ENCODE peak calls at places on chromosome 10, in four cellular contexts. T, V, R and G are unnamed samples.

GRCh38 chr10:22369433-22370072 is 24.3 kb downstream of the SPAG6 start:
- DNase-seq in R (no peak), T (peak), V (no peak), G (no peak)

GRCh38 chr10:79483948-79484347 is 28.4 kb upstream of the EIF5AL1 start:
- DNase-seq in T (no peak), R (no peak), V (no peak), G (no peak)

GRCh38 chr10:97810476-97810875 is 38.7 kb upstream of the SFRP5 start:
- DNase-seq in T (no peak), V (peak), R (no peak), G (no peak)

GRCh38 chr10:96092999-96093767 is 36.9 kb upstream of the ZNF518A start:
- DNase-seq in V (peak), T (no peak), R (no peak), G (no peak)

GRCh38 chr10:32005050-32005449 is 51.2 kb downstream of the KIF5B start:
- DNase-seq in V (peak), T (peak), R (peak), G (no peak)

GRCh38 chr10:47381427-47382379 is 2.4 kb downstream of the ZNF488 start:
- DNase-seq in T (no peak), V (no peak), R (no peak), G (no peak)

GRCh38 chr10:70693619-70694286 is 21.4 kb downstream of the ADAMTS14 start:
- DNase-seq in V (no peak), R (no peak), T (peak), G (no peak)

GRCh38 chr10:42491001-42491592 is 147.3 kb downstream of the ZNF33B start:
- DNase-seq in T (peak), V (no peak), R (no peak), G (no peak)

GRCh38 chr10:119306514-119306951 is 99.2 kb downstream of the GRK5 start:
- DNase-seq in V (no peak), R (peak), T (peak), G (no peak)

GRCh38 chr10:29372920-29373319 is 84.0 kb downstream of the LYZL1 start:
- DNase-seq in T (peak), R (no peak), V (no peak), G (no peak)

GRCh38 chr10:51508156-51508555 is 191.2 kb downstream of the CSTF2T start:
- DNase-seq in V (no peak), T (no peak), R (no peak), G (no peak)
- TF ChIP-seq POLR2AphosphoS5 in V (no peak), T (no peak), R (no peak), G (no peak)

DNA sequence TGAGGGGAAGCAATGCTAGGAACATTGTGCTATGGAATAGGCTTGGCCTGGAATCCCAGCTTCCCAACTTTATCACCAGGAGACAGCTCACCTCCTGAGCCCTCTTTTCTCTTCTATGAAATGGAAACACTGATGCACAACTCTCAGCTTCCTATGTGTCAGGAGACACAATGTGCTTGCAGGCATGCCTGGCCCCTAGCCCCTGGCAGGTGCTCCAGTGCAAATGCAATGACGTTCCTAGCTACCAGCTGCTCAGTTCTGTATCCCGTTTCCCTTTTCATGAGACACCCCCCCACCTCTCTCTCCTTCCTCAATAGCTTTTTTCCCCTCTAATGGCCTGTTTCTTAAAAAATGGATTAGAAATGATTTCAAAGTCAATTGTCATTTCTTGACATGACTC is 30.7 kb downstream of the HABP2 start:
- DNase-seq in T (no peak), V (no peak), R (no peak), G (no peak)
- TF ChIP-seq ATF2 in T (no peak), V (no peak), R (no peak), G (no peak)

DNA sequence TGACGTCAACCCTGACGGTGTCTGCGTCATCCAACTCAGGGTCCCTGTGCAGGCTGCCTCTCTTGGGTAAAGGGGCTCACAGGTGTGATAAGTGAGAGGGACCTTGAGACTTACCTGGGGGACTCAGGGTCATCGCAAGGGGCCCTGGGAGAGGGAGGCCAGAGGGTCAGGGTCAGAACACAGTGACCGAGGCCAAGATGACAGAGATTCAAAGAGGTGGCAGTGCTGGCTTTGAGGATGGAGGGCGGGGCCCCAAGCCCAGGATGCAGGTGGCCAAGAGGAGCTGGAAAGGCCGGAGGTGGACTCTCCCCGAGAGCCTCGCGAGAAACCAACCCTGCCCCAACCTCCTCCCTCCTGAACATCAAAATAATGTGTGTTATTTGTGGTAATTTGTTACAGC is 165.2 kb upstream of the PPP2R2D start:
- DNase-seq in V (no peak), T (no peak), R (no peak), G (no peak)
- TF ChIP-seq POLR2AphosphoS5 in V (no peak), T (no peak), R (no peak), G (no peak)

DNA sequence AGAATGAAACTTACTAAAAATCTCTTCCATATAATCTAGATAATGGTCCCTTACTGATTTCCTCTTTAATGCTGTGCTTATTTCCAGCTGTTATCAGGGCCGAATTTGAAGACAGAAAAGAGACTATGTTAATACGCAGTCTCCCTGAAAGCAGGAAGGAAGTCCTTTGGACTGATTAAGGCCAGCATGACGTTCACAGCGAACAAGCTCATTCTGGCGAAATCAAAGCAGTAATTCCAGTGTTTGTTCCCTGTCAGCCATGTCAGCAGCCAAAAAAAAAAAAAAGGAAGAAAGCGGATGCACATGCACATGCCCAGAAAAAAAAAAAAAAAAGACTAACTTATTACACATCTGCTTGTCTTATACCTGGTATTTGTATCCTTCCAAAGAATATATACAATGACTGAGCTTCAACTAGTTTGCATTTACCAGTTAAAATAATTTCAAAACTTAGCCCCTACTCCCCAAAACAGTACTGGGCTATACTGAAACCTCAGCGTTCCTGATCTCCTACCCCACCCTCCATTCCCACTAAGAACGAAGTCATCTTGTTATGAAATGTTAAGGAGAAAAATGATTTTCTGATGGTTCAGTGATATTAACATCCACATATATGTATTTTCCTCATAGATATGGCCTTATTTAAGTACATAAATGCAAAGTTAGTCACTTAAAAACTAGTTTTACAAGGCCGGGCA is 29.0 kb upstream of the ANAPC16 start:
- DNase-seq in R (no peak), V (no peak), T (no peak), G (no peak)
- TF ChIP-seq ATF2 in R (no peak), V (no peak), T (no peak), G (no peak)

GRCh38 chr10:4825868-4826787 is at the start of gene AKR1E2:
- DNase-seq in T (peak), R (no peak), V (no peak), G (peak)
- TF ChIP-seq POLR2AphosphoS5 in T (peak), R (no peak), V (no peak), G (peak)